ENCODE peak calls at places on chromosomes 7 and 10, in six cellular contexts. J is GM23338, P is GM23248, X is IMR-90, S is hepatocyte, K is neuronal stem cell. L is an unnamed sample.

GRCh38 chr7:51543801-51544553 is 227.4 kb upstream of the COBL start:
- DNase-seq in J (no peak), P (no peak), X (no peak), S (no peak), K (no peak), L (no peak)

GRCh38 chr10:75547391-75548298 is 116.2 kb downstream of the LRMDA start:
- DNase-seq in J (no peak), P (peak), X (peak), S (peak), K (no peak), L (peak)

GRCh38 chr10:50375051-50375452 is 123.7 kb upstream of the ASAH2 start:
- DNase-seq in J (no peak), P (no peak), X (no peak), S (no peak), K (no peak), L (peak)

GRCh38 chr7:155316427-155317113 is 18.9 kb downstream of the INSIG1 start:
- DNase-seq in J (no peak), P (no peak), X (no peak), S (peak), K (no peak), L (no peak)

GRCh38 chr7:155218276-155219153 is 79.2 kb upstream of the INSIG1 start:
- DNase-seq in J (no peak), P (no peak), X (no peak), S (no peak), K (no peak), L (no peak)

GRCh38 chr10:91617073-91617580 is 15.7 kb downstream of the PPP1R3C start:
- DNase-seq in J (no peak), P (peak), X (peak), S (no peak), K (no peak), L (peak)

GRCh38 chr10:78320990-78321389 is 287.3 kb downstream of the RPS24 start:
- DNase-seq in J (no peak), P (no peak), X (no peak), S (no peak), K (no peak), L (no peak)

GRCh38 chr7:80412842-80413241 is 99.0 kb downstream of the GNAT3 start:
- DNase-seq in J (no peak), P (peak), X (peak), S (no peak), K (no peak), L (no peak)

GRCh38 chr10:7319632-7320031 is 91.2 kb downstream of the SFMBT2 start:
- DNase-seq in J (no peak), P (no peak), X (no peak), S (no peak), K (no peak), L (no peak)

GRCh38 chr10:47456794-47457527 is 27.0 kb downstream of the ANXA8 start:
- DNase-seq in J (no peak), P (no peak), X (no peak), S (no peak), K (no peak), L (no peak)

GRCh38 chr7:102295346-102296178 is 8.9 kb downstream of the SH2B2 start:
- DNase-seq in J (no peak), P (no peak), X (no peak), S (no peak), K (no peak), L (no peak)

DNA sequence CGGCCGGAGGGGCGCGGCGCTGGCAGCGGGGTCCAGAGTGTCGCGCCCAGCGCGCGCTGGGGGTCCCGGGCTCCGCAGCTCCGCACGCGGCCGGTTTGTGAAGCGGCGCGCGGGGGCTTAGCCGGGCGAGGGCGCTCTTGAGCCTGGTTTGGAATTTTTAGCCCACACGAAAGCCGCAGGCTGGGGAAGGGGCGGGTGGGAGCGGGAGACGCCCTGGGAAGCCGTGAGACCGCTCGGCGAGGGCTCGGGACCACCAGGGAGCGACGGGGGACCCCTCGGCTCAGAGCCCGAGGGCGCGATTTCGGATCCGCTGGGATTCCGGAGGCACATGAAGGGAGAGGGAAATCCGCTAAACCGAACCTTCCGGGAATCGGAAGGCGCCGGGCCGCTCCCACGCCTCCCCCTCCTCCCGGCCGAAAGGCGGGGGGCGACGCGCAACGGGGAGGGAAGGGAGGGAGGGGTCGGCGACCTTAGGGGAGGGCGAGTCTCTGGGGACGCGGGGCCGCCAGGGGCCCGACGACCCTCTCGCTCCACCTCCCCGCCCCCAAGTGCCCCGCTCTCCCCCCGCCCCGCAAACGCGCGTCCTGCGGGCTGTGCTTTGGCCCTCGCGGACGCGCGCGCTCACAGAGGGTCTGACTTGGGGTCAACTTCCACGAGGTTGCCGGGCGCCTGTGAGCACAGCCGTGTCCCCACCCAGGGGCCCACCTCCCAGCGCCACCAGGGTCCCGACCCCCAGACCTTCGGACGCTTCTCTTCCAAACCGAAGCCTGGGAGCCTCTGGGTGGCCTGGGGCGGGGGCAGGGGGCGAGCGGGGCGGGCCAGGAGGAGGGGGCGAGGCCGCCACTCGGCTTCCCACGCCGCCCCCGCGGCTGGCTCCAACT is 5.1 kb upstream of the ELFN1 start:
- DNase-seq in J (peak), P (peak), X (peak), S (peak), K (peak), L (peak)
- H2AFZ ChIP-seq in J (peak), P (peak), X (peak), S (peak), K (peak), L (no peak)

GRCh38 chr10:123742751-123743440 is 76.7 kb downstream of the GPR26 start:
- DNase-seq in J (no peak), P (no peak), X (no peak), S (no peak), K (no peak), L (no peak)
- H2AFZ ChIP-seq in J (no peak), P (no peak), X (no peak), S (no peak), K (no peak), L (no peak)

DNA sequence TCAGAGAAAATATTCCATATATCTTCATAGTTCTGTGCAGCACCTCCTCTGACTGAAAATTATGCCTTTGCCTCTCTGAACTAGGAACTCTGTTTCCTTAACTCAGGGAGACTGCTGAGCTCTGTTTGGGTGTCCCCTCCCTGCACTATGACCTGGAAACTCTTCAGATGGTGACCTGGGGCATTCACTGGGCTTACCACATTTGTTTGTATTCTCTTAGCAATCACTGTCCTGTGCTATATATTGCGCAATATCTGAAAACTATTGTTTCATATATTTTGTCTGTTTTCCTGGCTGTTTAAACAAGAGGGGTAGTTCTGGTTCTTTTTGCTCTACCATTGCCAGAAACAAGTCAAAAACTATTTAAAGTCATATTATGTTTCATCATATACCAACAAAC is 181.8 kb upstream of the KIAA1217 start:
- DNase-seq in J (no peak), P (peak), X (no peak), S (no peak), K (no peak), L (no peak)
- H2AFZ ChIP-seq in J (no peak), P (no peak), X (no peak), S (no peak), K (no peak), L (no peak)

DNA sequence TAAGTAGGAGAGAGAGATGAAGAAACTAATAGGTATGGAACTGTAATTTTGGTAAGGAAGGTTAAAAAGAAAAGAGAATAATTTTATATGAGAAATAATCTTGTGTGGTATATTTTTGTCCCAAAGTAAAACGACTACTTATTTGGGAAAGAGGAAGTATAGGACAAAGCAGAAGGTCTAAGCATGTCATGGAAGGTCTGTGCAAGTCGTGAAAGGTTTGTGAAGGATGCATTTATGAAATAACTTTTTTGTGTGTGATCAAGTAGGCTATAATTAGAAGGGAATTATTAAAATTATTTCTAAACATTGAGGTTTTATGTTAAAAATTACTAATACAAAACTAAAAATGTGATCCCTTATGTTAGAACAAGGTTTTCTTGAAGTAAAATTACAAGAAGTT is 63.3 kb downstream of the ZNF783 start:
- DNase-seq in J (no peak), P (no peak), X (no peak), S (no peak), K (no peak), L (no peak)
- H2AFZ ChIP-seq in J (no peak), P (no peak), X (no peak), S (no peak), K (no peak), L (no peak)

GRCh38 chr7:74087791-74088453 is 4.3 kb downstream of the LIMK1 start:
- DNase-seq in J (no peak), P (no peak), X (no peak), S (no peak), K (no peak), L (no peak)

GRCh38 chr7:74094224-74095095 is 10.9 kb downstream of the LIMK1 start:
- DNase-seq in J (peak), P (peak), X (peak), S (peak), K (peak), L (peak)

GRCh38 chr7:74093671-74094223 is 10.1 kb downstream of the LIMK1 start:
- DNase-seq in J (peak), P (no peak), X (no peak), S (no peak), K (no peak), L (no peak)

GRCh38 chr7:74092964-74093339 is 9.3 kb downstream of the LIMK1 start:
- DNase-seq in J (peak), P (peak), X (peak), S (no peak), K (no peak), L (no peak)

DNA sequence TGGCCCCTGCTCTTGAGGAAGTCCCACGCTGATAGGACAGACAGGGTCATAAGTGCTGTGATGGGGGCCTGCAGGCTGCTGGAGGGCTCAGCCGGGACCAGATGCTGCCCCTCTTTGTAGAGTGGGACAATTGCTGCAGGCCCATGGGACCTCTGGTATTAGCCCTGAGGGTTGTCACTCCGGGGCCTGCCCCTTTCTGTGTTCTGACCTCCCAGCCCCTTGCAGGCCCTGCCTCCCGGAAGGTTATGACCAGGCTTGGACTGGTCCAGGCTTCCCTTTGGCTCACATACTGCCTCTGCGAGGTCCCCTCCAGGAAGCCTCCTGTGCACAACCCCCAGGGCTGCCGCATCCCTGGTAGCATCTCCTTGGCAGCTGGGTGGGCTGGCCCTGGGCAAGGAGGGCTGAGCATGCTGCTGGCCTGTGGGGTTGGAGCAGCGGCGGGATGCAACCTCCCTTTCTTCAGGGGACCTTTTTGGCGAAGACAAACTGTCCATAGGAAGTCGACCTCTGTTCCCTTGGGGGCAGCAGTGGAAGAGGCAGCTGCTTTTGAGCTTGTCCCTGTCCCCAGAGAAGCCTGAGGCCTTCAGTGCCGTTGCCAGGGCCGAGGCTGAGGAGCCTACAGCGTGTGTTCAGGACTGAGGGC is 8.8 kb downstream of the LIMK1 start:
- DNase-seq in J (peak), P (no peak), X (no peak), S (no peak), K (no peak), L (no peak)
- H2AFZ ChIP-seq in J (no peak), P (no peak), X (peak), S (no peak), K (no peak), L (no peak)

GRCh38 chr7:5467645-5468044 is 44.0 kb upstream of the TNRC18 start:
- DNase-seq in J (no peak), P (no peak), X (no peak), S (no peak), K (no peak), L (no peak)
- H2AFZ ChIP-seq in J (no peak), P (no peak), X (no peak), S (no peak), K (no peak), L (no peak)

DNA sequence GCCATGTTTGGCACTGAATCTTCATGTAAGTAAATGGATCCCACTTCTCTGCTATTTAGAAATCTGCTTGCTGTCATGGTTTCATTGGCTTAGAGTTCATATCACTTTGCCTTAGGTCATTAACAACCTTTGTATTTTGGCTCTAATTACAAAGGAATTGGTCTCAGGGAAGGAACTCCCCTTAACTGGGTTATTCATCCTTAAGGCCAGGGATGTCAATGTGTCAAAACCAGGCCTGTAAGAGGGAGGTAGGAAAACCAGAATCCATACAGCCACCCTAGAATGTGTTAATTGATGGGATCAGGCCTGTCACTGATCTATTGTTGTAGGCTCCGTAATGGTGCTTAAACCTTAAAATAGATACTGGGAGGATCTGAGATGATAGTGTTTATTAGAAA is 67.3 kb downstream of the ST7 start:
- DNase-seq in J (peak), P (no peak), X (no peak), S (no peak), K (peak), L (no peak)
- H2AFZ ChIP-seq in J (peak), P (peak), X (no peak), S (peak), K (peak), L (no peak)